ENCODE peak calls at places on chromosomes 16 and 17, in seven cellular contexts. One of them, this sample, is unnamed. For H3K36me3, the result is how much of the 10 kb centered on the place peaks cover.

GRCh38 chr16:85808926-85809325 is 9.4 kb downstream of the COX4I1 start:
- DNase-seq in uterus: no peak
- DNase-seq in stomach: no peak
- DNase-seq in sigmoid colon: no peak
- DNase-seq in tibial nerve: no peak
- DNase-seq in Peyer's patch: no peak
- DNase-seq in right lobe of liver: no peak
- DNase-seq in this sample: no peak

GRCh38 chr16:71878911-71879310 is 5.1 kb downstream of the ZNF821 start:
- DNase-seq in right lobe of liver: no peak
- DNase-seq in sigmoid colon: no peak
- DNase-seq in tibial nerve: no peak
- DNase-seq in stomach: no peak
- DNase-seq in uterus: no peak
- DNase-seq in Peyer's patch: no peak
- DNase-seq in this sample: no peak

GRCh38 chr17:42097691-42098661 is at the start of gene ZNF385C:
- DNase-seq in sigmoid colon: no peak
- DNase-seq in uterus: no peak
- DNase-seq in tibial nerve: no peak
- DNase-seq in stomach: peak
- DNase-seq in right lobe of liver: no peak
- DNase-seq in Peyer's patch: peak
- DNase-seq in this sample: no peak

GRCh38 chr17:80960037-80960796 is 31.4 kb upstream of the CHMP6 start:
- DNase-seq in right lobe of liver: no peak
- DNase-seq in Peyer's patch: no peak
- DNase-seq in uterus: no peak
- DNase-seq in stomach: no peak
- DNase-seq in tibial nerve: no peak
- DNase-seq in sigmoid colon: no peak
- DNase-seq in this sample: no peak

GRCh38 chr16:11329080-11329491 is 16.2 kb upstream of the RMI2 start:
- DNase-seq in right lobe of liver: no peak
- DNase-seq in tibial nerve: no peak
- DNase-seq in sigmoid colon: no peak
- DNase-seq in Peyer's patch: peak
- DNase-seq in uterus: no peak
- DNase-seq in stomach: no peak
- DNase-seq in this sample: no peak

GRCh38 chr17:72414032-72414396 is 293.2 kb downstream of the SOX9 start:
- DNase-seq in tibial nerve: no peak
- DNase-seq in sigmoid colon: no peak
- DNase-seq in right lobe of liver: no peak
- DNase-seq in stomach: no peak
- DNase-seq in uterus: no peak
- DNase-seq in Peyer's patch: no peak
- DNase-seq in this sample: no peak

GRCh38 chr17:1646199-1646875 is 805 bp upstream of the SCARF1 start:
- DNase-seq in uterus: no peak
- DNase-seq in tibial nerve: no peak
- DNase-seq in stomach: no peak
- DNase-seq in Peyer's patch: no peak
- DNase-seq in sigmoid colon: no peak
- DNase-seq in right lobe of liver: no peak
- DNase-seq in this sample: no peak

GRCh38 chr16:85955566-85955965 is 56.6 kb downstream of the IRF8 start:
- DNase-seq in tibial nerve: no peak
- DNase-seq in stomach: no peak
- DNase-seq in sigmoid colon: no peak
- DNase-seq in uterus: no peak
- DNase-seq in right lobe of liver: no peak
- DNase-seq in Peyer's patch: peak
- DNase-seq in this sample: no peak

GRCh38 chr16:85415196-85415988 is 197.7 kb upstream of the GSE1 start:
- DNase-seq in tibial nerve: no peak
- DNase-seq in sigmoid colon: peak
- DNase-seq in right lobe of liver: peak
- DNase-seq in Peyer's patch: no peak
- DNase-seq in stomach: no peak
- DNase-seq in uterus: no peak
- DNase-seq in this sample: no peak

GRCh38 chr16:68031951-68032350 is 8.9 kb downstream of the DUS2 start:
- DNase-seq in tibial nerve: no peak
- DNase-seq in uterus: no peak
- DNase-seq in stomach: no peak
- DNase-seq in sigmoid colon: peak
- DNase-seq in right lobe of liver: no peak
- DNase-seq in Peyer's patch: no peak
- DNase-seq in this sample: peak

GRCh38 chr17:81097943-81098308 is 63.0 kb downstream of the BAIAP2 start:
- DNase-seq in right lobe of liver: peak
- DNase-seq in sigmoid colon: peak
- DNase-seq in stomach: no peak
- DNase-seq in Peyer's patch: no peak
- DNase-seq in tibial nerve: no peak
- DNase-seq in uterus: no peak
- DNase-seq in this sample: no peak

GRCh38 chr17:74761419-74761818 is 13.0 kb downstream of the NHERF1 start:
- DNase-seq in sigmoid colon: no peak
- DNase-seq in tibial nerve: no peak
- DNase-seq in right lobe of liver: no peak
- DNase-seq in stomach: no peak
- DNase-seq in Peyer's patch: no peak
- DNase-seq in uterus: no peak
- DNase-seq in this sample: no peak

GRCh38 chr16:86034421-86034919 is 135.5 kb downstream of the IRF8 start:
- DNase-seq in tibial nerve: no peak
- DNase-seq in stomach: no peak
- DNase-seq in uterus: no peak
- DNase-seq in right lobe of liver: no peak
- DNase-seq in sigmoid colon: no peak
- DNase-seq in Peyer's patch: no peak
- DNase-seq in this sample: no peak

GRCh38 chr17:82299452-82299851 is 18.0 kb downstream of the CD7 start:
- DNase-seq in right lobe of liver: no peak
- DNase-seq in Peyer's patch: no peak
- DNase-seq in sigmoid colon: no peak
- DNase-seq in tibial nerve: no peak
- DNase-seq in stomach: no peak
- DNase-seq in uterus: no peak
- DNase-seq in this sample: no peak

GRCh38 chr16:85329059-85329812 is 217.0 kb upstream of the CIBAR2 start:
- DNase-seq in stomach: peak
- DNase-seq in right lobe of liver: no peak
- DNase-seq in tibial nerve: no peak
- DNase-seq in Peyer's patch: no peak
- DNase-seq in uterus: no peak
- DNase-seq in sigmoid colon: no peak
- DNase-seq in this sample: no peak

GRCh38 chr16:47258874-47259461 is 115.2 kb upstream of the NETO2 start:
- DNase-seq in sigmoid colon: no peak
- DNase-seq in Peyer's patch: no peak
- DNase-seq in stomach: no peak
- DNase-seq in right lobe of liver: no peak
- DNase-seq in uterus: no peak
- DNase-seq in tibial nerve: no peak
- DNase-seq in this sample: no peak

GRCh38 chr17:45431531-45432404 is 902 bp downstream of the ARHGAP27 start:
- DNase-seq in sigmoid colon: no peak
- DNase-seq in uterus: peak
- DNase-seq in right lobe of liver: peak
- DNase-seq in tibial nerve: no peak
- DNase-seq in stomach: peak
- DNase-seq in Peyer's patch: peak
- DNase-seq in this sample: peak

GRCh38 chr17:77209330-77209748 is 68.6 kb downstream of the SEC14L1 start:
- DNase-seq in sigmoid colon: no peak
- DNase-seq in stomach: peak
- DNase-seq in right lobe of liver: no peak
- DNase-seq in Peyer's patch: no peak
- DNase-seq in tibial nerve: no peak
- DNase-seq in uterus: no peak
- DNase-seq in this sample: no peak

GRCh38 chr17:77207689-77208216 is 67.0 kb downstream of the SEC14L1 start:
- DNase-seq in right lobe of liver: no peak
- DNase-seq in uterus: no peak
- DNase-seq in Peyer's patch: no peak
- DNase-seq in tibial nerve: no peak
- DNase-seq in stomach: no peak
- DNase-seq in sigmoid colon: no peak
- DNase-seq in this sample: no peak

GRCh38 chr17:77208856-77209255 is 68.1 kb downstream of the SEC14L1 start:
- DNase-seq in sigmoid colon: no peak
- DNase-seq in tibial nerve: no peak
- DNase-seq in uterus: no peak
- DNase-seq in Peyer's patch: no peak
- DNase-seq in right lobe of liver: no peak
- DNase-seq in stomach: no peak
- DNase-seq in this sample: no peak

GRCh38 chr17:77206557-77206956 is 65.8 kb downstream of the SEC14L1 start:
- DNase-seq in stomach: no peak
- DNase-seq in right lobe of liver: no peak
- DNase-seq in tibial nerve: no peak
- DNase-seq in Peyer's patch: no peak
- DNase-seq in uterus: no peak
- DNase-seq in sigmoid colon: no peak
- DNase-seq in this sample: no peak

GRCh38 chr17:77208217-77208808 is 67.5 kb downstream of the SEC14L1 start:
- DNase-seq in stomach: peak
- DNase-seq in uterus: peak
- DNase-seq in tibial nerve: no peak
- DNase-seq in Peyer's patch: no peak
- DNase-seq in sigmoid colon: no peak
- DNase-seq in right lobe of liver: no peak
- DNase-seq in this sample: peak
- H3K36me3 ChIP-seq in stomach: half or more
- H3K36me3 ChIP-seq in uterus: under half
- H3K36me3 ChIP-seq in tibial nerve: under half
- H3K36me3 ChIP-seq in Peyer's patch: under half
- H3K36me3 ChIP-seq in sigmoid colon: half or more
- H3K36me3 ChIP-seq in right lobe of liver: half or more
- H3K36me3 ChIP-seq in this sample: half or more

GRCh38 chr16:22297871-22298733 is 893 bp downstream of the POLR3E start:
- DNase-seq in right lobe of liver: peak
- DNase-seq in Peyer's patch: peak
- DNase-seq in tibial nerve: peak
- DNase-seq in uterus: peak
- DNase-seq in stomach: peak
- DNase-seq in sigmoid colon: peak
- DNase-seq in this sample: peak
- TF ChIP-seq POLR2A in right lobe of liver: no peak
- TF ChIP-seq POLR2A in Peyer's patch: no peak
- TF ChIP-seq POLR2A in tibial nerve: no peak
- TF ChIP-seq POLR2A in uterus: no peak
- TF ChIP-seq POLR2A in stomach: no peak
- TF ChIP-seq POLR2A in sigmoid colon: no peak
- TF ChIP-seq POLR2A in this sample: peak

GRCh38 chr17:36501351-36501750 is 14.9 kb downstream of the ZNHIT3 start:
- DNase-seq in Peyer's patch: no peak
- DNase-seq in sigmoid colon: peak
- DNase-seq in stomach: no peak
- DNase-seq in right lobe of liver: no peak
- DNase-seq in uterus: no peak
- DNase-seq in tibial nerve: no peak
- DNase-seq in this sample: no peak

GRCh38 chr17:36501963-36502362 is 15.5 kb downstream of the ZNHIT3 start:
- DNase-seq in uterus: no peak
- DNase-seq in sigmoid colon: peak
- DNase-seq in tibial nerve: no peak
- DNase-seq in stomach: no peak
- DNase-seq in Peyer's patch: no peak
- DNase-seq in right lobe of liver: no peak
- DNase-seq in this sample: no peak

GRCh38 chr17:36505171-36505570 is 18.7 kb downstream of the ZNHIT3 start:
- DNase-seq in right lobe of liver: no peak
- DNase-seq in uterus: no peak
- DNase-seq in stomach: no peak
- DNase-seq in tibial nerve: no peak
- DNase-seq in sigmoid colon: no peak
- DNase-seq in Peyer's patch: no peak
- DNase-seq in this sample: no peak

GRCh38 chr17:36504156-36504545 is 17.7 kb downstream of the ZNHIT3 start:
- DNase-seq in uterus: no peak
- DNase-seq in stomach: no peak
- DNase-seq in sigmoid colon: no peak
- DNase-seq in Peyer's patch: no peak
- DNase-seq in right lobe of liver: no peak
- DNase-seq in tibial nerve: no peak
- DNase-seq in this sample: no peak

GRCh38 chr17:36503456-36504155 is 17.1 kb downstream of the ZNHIT3 start:
- DNase-seq in tibial nerve: no peak
- DNase-seq in Peyer's patch: no peak
- DNase-seq in stomach: no peak
- DNase-seq in right lobe of liver: no peak
- DNase-seq in uterus: no peak
- DNase-seq in sigmoid colon: no peak
- DNase-seq in this sample: no peak
- H3K36me3 ChIP-seq in tibial nerve: under half
- H3K36me3 ChIP-seq in Peyer's patch: under half
- H3K36me3 ChIP-seq in stomach: half or more
- H3K36me3 ChIP-seq in right lobe of liver: under half
- H3K36me3 ChIP-seq in uterus: under half
- H3K36me3 ChIP-seq in sigmoid colon: under half
- H3K36me3 ChIP-seq in this sample: under half

DNA sequence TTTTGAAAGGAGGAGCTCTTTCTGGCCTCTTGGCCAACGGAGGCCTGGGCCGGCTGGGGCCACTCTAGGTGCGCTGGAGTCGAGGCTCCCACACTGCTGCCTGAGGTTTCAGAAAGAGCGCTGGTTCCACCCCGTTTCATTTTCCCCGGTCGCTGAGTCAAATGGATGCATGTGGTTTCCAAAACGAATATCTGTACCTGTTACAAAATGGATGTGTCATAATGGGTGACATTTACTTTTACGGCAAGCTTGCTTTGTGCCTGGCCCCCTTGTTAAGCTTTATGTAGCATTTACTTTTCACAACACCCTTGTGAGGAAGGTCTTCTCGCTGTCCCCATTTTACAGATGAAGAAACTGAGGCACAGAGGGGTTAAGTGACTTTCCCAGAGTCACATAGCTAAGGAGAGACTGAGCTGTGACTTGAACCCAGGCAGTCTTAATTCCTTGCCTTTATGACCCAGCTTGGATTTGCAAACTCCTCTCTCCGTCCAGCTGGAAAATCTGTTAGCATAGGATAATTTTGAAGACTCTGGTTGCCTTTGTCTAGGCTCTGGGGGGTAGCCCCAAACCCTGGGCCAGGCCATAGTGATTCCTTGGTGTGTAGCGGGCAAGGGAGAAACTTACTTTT is 10.6 kb downstream of the KSR1 start:
- DNase-seq in Peyer's patch: peak
- DNase-seq in stomach: no peak
- DNase-seq in right lobe of liver: no peak
- DNase-seq in uterus: no peak
- DNase-seq in sigmoid colon: no peak
- DNase-seq in tibial nerve: no peak
- DNase-seq in this sample: peak
- TF ChIP-seq POLR2A in Peyer's patch: no peak
- TF ChIP-seq POLR2A in stomach: no peak
- TF ChIP-seq POLR2A in right lobe of liver: no peak
- TF ChIP-seq POLR2A in uterus: no peak
- TF ChIP-seq POLR2A in sigmoid colon: no peak
- TF ChIP-seq POLR2A in tibial nerve: no peak
- TF ChIP-seq POLR2A in this sample: no peak

GRCh38 chr17:29640413-29640812 is 17.7 kb upstream of the CORO6 start:
- DNase-seq in right lobe of liver: no peak
- DNase-seq in stomach: no peak
- DNase-seq in tibial nerve: no peak
- DNase-seq in sigmoid colon: no peak
- DNase-seq in Peyer's patch: no peak
- DNase-seq in uterus: no peak
- DNase-seq in this sample: no peak
- H3K36me3 ChIP-seq in right lobe of liver: under half
- H3K36me3 ChIP-seq in stomach: under half
- H3K36me3 ChIP-seq in tibial nerve: under half
- H3K36me3 ChIP-seq in sigmoid colon: under half
- H3K36me3 ChIP-seq in Peyer's patch: under half
- H3K36me3 ChIP-seq in uterus: under half
- H3K36me3 ChIP-seq in this sample: under half

This sample was measured in thyroid gland.